ENCODE peak calls at places on chromosomes 13 and 19, in eight cellular contexts. One of them, this sample, is unnamed.

GRCh38 chr19:55484571-55485438 is at the start of gene NAT14:
- DNase-seq in NCI-H774: peak; percentile 67
- DNase-seq in stimulated activated CD8-positive, alpha-beta memory T cell treated with anti-CD3 and anti-CD28 coated beads, Interleukin-4, amount 100 ng/mL, for 1 hour: no peak
- DNase-seq in left ventricle myocardium superior: peak; percentile 77
- DNase-seq in M059J: peak; percentile 71
- DNase-seq in CMK: peak; percentile 83
- DNase-seq in fibroblast of lung: peak; percentile 58
- DNase-seq in ACHN: peak; percentile 60
- DNase-seq in this sample: peak; percentile 25

GRCh38 chr19:41447732-41448332 is 4.9 kb downstream of the ERICH4 start:
- DNase-seq in NCI-H774: no peak
- DNase-seq in stimulated activated CD8-positive, alpha-beta memory T cell treated with anti-CD3 and anti-CD28 coated beads, Interleukin-4, amount 100 ng/mL, for 1 hour: no peak
- DNase-seq in left ventricle myocardium superior: no peak
- DNase-seq in M059J: no peak
- DNase-seq in CMK: no peak
- DNase-seq in fibroblast of lung: no peak
- DNase-seq in ACHN: no peak
- DNase-seq in this sample: no peak

GRCh38 chr19:18660051-18660910 is 23.2 kb upstream of the CRTC1 start:
- DNase-seq in NCI-H774: no peak
- DNase-seq in stimulated activated CD8-positive, alpha-beta memory T cell treated with anti-CD3 and anti-CD28 coated beads, Interleukin-4, amount 100 ng/mL, for 1 hour: no peak
- DNase-seq in left ventricle myocardium superior: peak; percentile 81
- DNase-seq in M059J: peak; percentile 77
- DNase-seq in CMK: no peak
- DNase-seq in fibroblast of lung: peak; percentile 47
- DNase-seq in ACHN: peak; percentile 44
- DNase-seq in this sample: no peak

GRCh38 chr19:55044771-55045716 is 7.0 kb upstream of the GP6 start:
- DNase-seq in NCI-H774: no peak
- DNase-seq in stimulated activated CD8-positive, alpha-beta memory T cell treated with anti-CD3 and anti-CD28 coated beads, Interleukin-4, amount 100 ng/mL, for 1 hour: no peak
- DNase-seq in left ventricle myocardium superior: no peak
- DNase-seq in M059J: no peak
- DNase-seq in CMK: no peak
- DNase-seq in fibroblast of lung: no peak
- DNase-seq in ACHN: no peak
- DNase-seq in this sample: no peak

GRCh38 chr13:110149036-110149435 is 157.9 kb downstream of the COL4A1 start:
- DNase-seq in NCI-H774: no peak
- DNase-seq in stimulated activated CD8-positive, alpha-beta memory T cell treated with anti-CD3 and anti-CD28 coated beads, Interleukin-4, amount 100 ng/mL, for 1 hour: no peak
- DNase-seq in left ventricle myocardium superior: no peak
- DNase-seq in M059J: no peak
- DNase-seq in CMK: no peak
- DNase-seq in fibroblast of lung: no peak
- DNase-seq in ACHN: no peak
- DNase-seq in this sample: no peak

GRCh38 chr13:28503182-28503980 is 8.5 kb upstream of the FLT1 start:
- DNase-seq in NCI-H774: no peak
- DNase-seq in stimulated activated CD8-positive, alpha-beta memory T cell treated with anti-CD3 and anti-CD28 coated beads, Interleukin-4, amount 100 ng/mL, for 1 hour: no peak
- DNase-seq in left ventricle myocardium superior: no peak
- DNase-seq in M059J: peak; percentile 40
- DNase-seq in CMK: no peak
- DNase-seq in fibroblast of lung: no peak
- DNase-seq in ACHN: no peak
- DNase-seq in this sample: no peak

GRCh38 chr13:60402022-60402421 is 5.0 kb downstream of the TDRD3 start:
- DNase-seq in NCI-H774: no peak
- DNase-seq in stimulated activated CD8-positive, alpha-beta memory T cell treated with anti-CD3 and anti-CD28 coated beads, Interleukin-4, amount 100 ng/mL, for 1 hour: no peak
- DNase-seq in left ventricle myocardium superior: no peak
- DNase-seq in M059J: peak; percentile 21
- DNase-seq in CMK: no peak
- DNase-seq in fibroblast of lung: no peak
- DNase-seq in ACHN: no peak
- DNase-seq in this sample: no peak

GRCh38 chr19:49881186-49881585 is 3.7 kb downstream of the TBC1D17 start:
- DNase-seq in NCI-H774: no peak
- DNase-seq in stimulated activated CD8-positive, alpha-beta memory T cell treated with anti-CD3 and anti-CD28 coated beads, Interleukin-4, amount 100 ng/mL, for 1 hour: no peak
- DNase-seq in left ventricle myocardium superior: no peak
- DNase-seq in M059J: no peak
- DNase-seq in CMK: no peak
- DNase-seq in fibroblast of lung: no peak
- DNase-seq in ACHN: no peak
- DNase-seq in this sample: no peak

GRCh38 chr13:50444726-50445125 is 398.8 kb downstream of the DLEU7 start:
- DNase-seq in NCI-H774: no peak
- DNase-seq in stimulated activated CD8-positive, alpha-beta memory T cell treated with anti-CD3 and anti-CD28 coated beads, Interleukin-4, amount 100 ng/mL, for 1 hour: no peak
- DNase-seq in left ventricle myocardium superior: no peak
- DNase-seq in M059J: peak; percentile 12
- DNase-seq in CMK: no peak
- DNase-seq in fibroblast of lung: no peak
- DNase-seq in ACHN: no peak
- DNase-seq in this sample: no peak

GRCh38 chr19:18464646-18465045 is 26.7 kb upstream of the ISYNA1 start:
- DNase-seq in NCI-H774: peak; percentile 44
- DNase-seq in stimulated activated CD8-positive, alpha-beta memory T cell treated with anti-CD3 and anti-CD28 coated beads, Interleukin-4, amount 100 ng/mL, for 1 hour: no peak
- DNase-seq in left ventricle myocardium superior: peak; percentile 84
- DNase-seq in M059J: peak; percentile 85
- DNase-seq in CMK: no peak
- DNase-seq in fibroblast of lung: peak; percentile 98
- DNase-seq in ACHN: no peak
- DNase-seq in this sample: peak; percentile 96

GRCh38 chr19:45097776-45098520 is 5.0 kb downstream of the PPP1R37 start:
- DNase-seq in NCI-H774: no peak
- DNase-seq in stimulated activated CD8-positive, alpha-beta memory T cell treated with anti-CD3 and anti-CD28 coated beads, Interleukin-4, amount 100 ng/mL, for 1 hour: no peak
- DNase-seq in left ventricle myocardium superior: no peak
- DNase-seq in M059J: peak; percentile 94
- DNase-seq in CMK: no peak
- DNase-seq in fibroblast of lung: peak; percentile 92
- DNase-seq in ACHN: peak; percentile 88
- DNase-seq in this sample: no peak

GRCh38 chr13:30038884-30039283 is 188.5 kb upstream of the UBL3 start:
- DNase-seq in NCI-H774: no peak
- DNase-seq in stimulated activated CD8-positive, alpha-beta memory T cell treated with anti-CD3 and anti-CD28 coated beads, Interleukin-4, amount 100 ng/mL, for 1 hour: no peak
- DNase-seq in left ventricle myocardium superior: no peak
- DNase-seq in M059J: peak; percentile 23
- DNase-seq in CMK: no peak
- DNase-seq in fibroblast of lung: no peak
- DNase-seq in ACHN: no peak
- DNase-seq in this sample: no peak

GRCh38 chr19:29623726-29624488 is 17.8 kb downstream of the POP4 start:
- DNase-seq in NCI-H774: no peak
- DNase-seq in stimulated activated CD8-positive, alpha-beta memory T cell treated with anti-CD3 and anti-CD28 coated beads, Interleukin-4, amount 100 ng/mL, for 1 hour: no peak
- DNase-seq in left ventricle myocardium superior: no peak
- DNase-seq in M059J: no peak
- DNase-seq in CMK: no peak
- DNase-seq in fibroblast of lung: no peak
- DNase-seq in ACHN: no peak
- DNase-seq in this sample: no peak

GRCh38 chr13:106372199-106373160 is 163.0 kb downstream of the EFNB2 start:
- DNase-seq in NCI-H774: no peak
- DNase-seq in stimulated activated CD8-positive, alpha-beta memory T cell treated with anti-CD3 and anti-CD28 coated beads, Interleukin-4, amount 100 ng/mL, for 1 hour: no peak
- DNase-seq in left ventricle myocardium superior: no peak
- DNase-seq in M059J: peak; percentile 51
- DNase-seq in CMK: no peak
- DNase-seq in fibroblast of lung: peak; percentile 30
- DNase-seq in ACHN: no peak
- DNase-seq in this sample: no peak

GRCh38 chr13:111177803-111178389 is 62.8 kb downstream of the ARHGEF7 start:
- DNase-seq in NCI-H774: no peak
- DNase-seq in stimulated activated CD8-positive, alpha-beta memory T cell treated with anti-CD3 and anti-CD28 coated beads, Interleukin-4, amount 100 ng/mL, for 1 hour: no peak
- DNase-seq in left ventricle myocardium superior: no peak
- DNase-seq in M059J: peak; percentile 12
- DNase-seq in CMK: no peak
- DNase-seq in fibroblast of lung: peak; percentile 64
- DNase-seq in ACHN: no peak
- DNase-seq in this sample: no peak

GRCh38 chr19:19032420-19033175 is 719 bp downstream of the SUGP2 start:
- DNase-seq in NCI-H774: peak; percentile 59
- DNase-seq in stimulated activated CD8-positive, alpha-beta memory T cell treated with anti-CD3 and anti-CD28 coated beads, Interleukin-4, amount 100 ng/mL, for 1 hour: peak; percentile 54
- DNase-seq in left ventricle myocardium superior: peak; percentile 88
- DNase-seq in M059J: peak; percentile 46
- DNase-seq in CMK: peak; percentile 81
- DNase-seq in fibroblast of lung: peak; percentile 96
- DNase-seq in ACHN: peak; percentile 4
- DNase-seq in this sample: peak; percentile 76

GRCh38 chr19:45768644-45769053 is 403 bp downstream of the SIX5 start:
- DNase-seq in NCI-H774: no peak
- DNase-seq in stimulated activated CD8-positive, alpha-beta memory T cell treated with anti-CD3 and anti-CD28 coated beads, Interleukin-4, amount 100 ng/mL, for 1 hour: no peak
- DNase-seq in left ventricle myocardium superior: peak; percentile 73
- DNase-seq in M059J: peak; percentile 53
- DNase-seq in CMK: no peak
- DNase-seq in fibroblast of lung: peak; percentile 55
- DNase-seq in ACHN: peak; percentile 48
- DNase-seq in this sample: no peak

GRCh38 chr13:108176685-108177274 is 38.6 kb downstream of the LIG4 start:
- DNase-seq in NCI-H774: no peak
- DNase-seq in stimulated activated CD8-positive, alpha-beta memory T cell treated with anti-CD3 and anti-CD28 coated beads, Interleukin-4, amount 100 ng/mL, for 1 hour: peak; percentile 21
- DNase-seq in left ventricle myocardium superior: no peak
- DNase-seq in M059J: peak; percentile 23
- DNase-seq in CMK: no peak
- DNase-seq in fibroblast of lung: peak; percentile 12
- DNase-seq in ACHN: peak; percentile 50
- DNase-seq in this sample: no peak

GRCh38 chr13:31201341-31202024 is 1.7 kb downstream of the B3GLCT start:
- DNase-seq in NCI-H774: no peak
- DNase-seq in stimulated activated CD8-positive, alpha-beta memory T cell treated with anti-CD3 and anti-CD28 coated beads, Interleukin-4, amount 100 ng/mL, for 1 hour: no peak
- DNase-seq in left ventricle myocardium superior: peak; percentile 35
- DNase-seq in M059J: peak; percentile 45
- DNase-seq in CMK: no peak
- DNase-seq in fibroblast of lung: peak; percentile 47
- DNase-seq in ACHN: no peak
- DNase-seq in this sample: no peak